ENCODE peak calls at places on chromosomes 3 and 15, in ten cellular contexts. Q is choroid plexus epithelial cell, A is fibroblast of lung, D is WERI-Rb-1, L is tibial artery, E is heart left ventricle, H is progenitor cell of endocrine pancreas, B is AG04450, C is GM20000, W is glutamatergic neuron. R is an unnamed sample.

GRCh38 chr3:109702252-109702651 is 364.9 kb upstream of the DPPA4 start:
- DNase-seq in Q (peak), A (peak), D (no peak), L (no peak), E (no peak), H (no peak), B (no peak), C (peak), W (no peak), R (no peak)

GRCh38 chr3:60095511-60095910 is 1045.7 kb upstream of the CFAP20DC start:
- DNase-seq in Q (no peak), A (no peak), D (no peak), L (no peak), E (no peak), H (no peak), B (no peak), C (no peak), W (no peak), R (no peak)

GRCh38 chr3:127597020-127597771 is 1.0 kb upstream of the MCM2 start:
- DNase-seq in Q (no peak), A (no peak), D (peak), L (no peak), E (no peak), H (no peak), B (no peak), C (no peak), W (no peak), R (no peak)

GRCh38 chr3:178083906-178084823 is 452.1 kb upstream of the KCNMB2 start:
- DNase-seq in Q (peak), A (peak), D (no peak), L (no peak), E (no peak), H (no peak), B (no peak), C (no peak), W (no peak), R (no peak)

GRCh38 chr15:41917767-41918430 is 24.0 kb upstream of the SPTBN5 start:
- DNase-seq in Q (peak), A (peak), D (no peak), L (no peak), E (peak), H (no peak), B (no peak), C (no peak), W (no peak), R (no peak)

GRCh38 chr3:128320551-128321340 is 145.9 kb downstream of the DNAJB8 start:
- DNase-seq in Q (no peak), A (no peak), D (no peak), L (no peak), E (no peak), H (peak), B (no peak), C (no peak), W (no peak), R (no peak)

GRCh38 chr15:93028632-93029612 is 60.1 kb downstream of the RGMA start:
- DNase-seq in Q (peak), A (peak), D (no peak), L (peak), E (peak), H (no peak), B (peak), C (no peak), W (no peak), R (peak)

GRCh38 chr3:158847885-158848284 is 46.0 kb downstream of the MFSD1 start:
- DNase-seq in Q (no peak), A (no peak), D (no peak), L (no peak), E (no peak), H (no peak), B (no peak), C (no peak), W (no peak), R (no peak)

GRCh38 chr3:73502609-73503560 is 121.9 kb downstream of the PDZRN3 start:
- DNase-seq in Q (peak), A (peak), D (peak), L (no peak), E (peak), H (peak), B (peak), C (peak), W (peak), R (peak)

GRCh38 chr3:31472479-31473390 is 60.0 kb upstream of the STT3B start:
- DNase-seq in Q (peak), A (peak), D (no peak), L (no peak), E (no peak), H (no peak), B (no peak), C (no peak), W (no peak), R (no peak)

GRCh38 chr3:89042251-89042650 is 65.2 kb upstream of the EPHA3 start:
- DNase-seq in Q (peak), A (no peak), D (no peak), L (no peak), E (no peak), H (no peak), B (no peak), C (no peak), W (no peak), R (no peak)

GRCh38 chr3:179872842-179873241 is 163.9 kb downstream of the PEX5L start:
- DNase-seq in Q (no peak), A (no peak), D (no peak), L (no peak), E (no peak), H (no peak), B (no peak), C (no peak), W (no peak), R (no peak)

GRCh38 chr15:74783072-74783807 is 1.4 kb downstream of the CSK start:
- DNase-seq in Q (peak), A (peak), D (no peak), L (no peak), E (no peak), H (no peak), B (no peak), C (no peak), W (no peak), R (no peak)

GRCh38 chr15:101651753-101652097 is 456 bp downstream of the TM2D3 start:
- DNase-seq in Q (no peak), A (no peak), D (peak), L (peak), E (no peak), H (no peak), B (no peak), C (no peak), W (no peak), R (no peak)

GRCh38 chr3:140843656-140844055 is 98.0 kb upstream of the SLC25A36 start:
- DNase-seq in Q (no peak), A (no peak), D (no peak), L (no peak), E (no peak), H (no peak), B (no peak), C (peak), W (peak), R (no peak)

GRCh38 chr3:174620138-174620537 is 239.0 kb upstream of the NAALADL2 start:
- DNase-seq in Q (peak), A (peak), D (no peak), L (no peak), E (no peak), H (no peak), B (no peak), C (no peak), W (no peak), R (no peak)

GRCh38 chr3:130515755-130516154 is 1.2 kb upstream of the COL6A6 start:
- DNase-seq in Q (no peak), A (no peak), D (no peak), L (no peak), E (no peak), H (no peak), B (no peak), C (no peak), W (no peak), R (no peak)

GRCh38 chr3:143118630-143119008 is 952 bp upstream of the CHST2 start:
- DNase-seq in Q (no peak), A (no peak), D (no peak), L (no peak), E (no peak), H (no peak), B (no peak), C (no peak), W (no peak), R (no peak)

GRCh38 chr15:34331809-34332208 is 5.8 kb downstream of the SLC12A6 start:
- DNase-seq in Q (peak), A (no peak), D (no peak), L (no peak), E (no peak), H (no peak), B (no peak), C (no peak), W (no peak), R (no peak)

GRCh38 chr3:62911531-62911930 is 36.3 kb upstream of the CADPS start:
- DNase-seq in Q (no peak), A (no peak), D (no peak), L (no peak), E (no peak), H (no peak), B (no peak), C (no peak), W (no peak), R (no peak)

GRCh38 chr3:11116336-11117059 is 37.8 kb upstream of the HRH1 start:
- DNase-seq in Q (no peak), A (no peak), D (no peak), L (no peak), E (no peak), H (no peak), B (no peak), C (no peak), W (no peak), R (no peak)

GRCh38 chr3:101892648-101893047 is 43.3 kb downstream of the NFKBIZ start:
- DNase-seq in Q (no peak), A (no peak), D (no peak), L (no peak), E (no peak), H (no peak), B (no peak), C (no peak), W (no peak), R (no peak)

GRCh38 chr3:64098686-64099085 is 75.4 kb upstream of the PSMD6 start:
- DNase-seq in Q (no peak), A (no peak), D (no peak), L (no peak), E (no peak), H (no peak), B (no peak), C (no peak), W (no peak), R (no peak)

GRCh38 chr3:189488241-189488767 is 142.9 kb upstream of the TP63 start:
- DNase-seq in Q (peak), A (peak), D (no peak), L (no peak), E (no peak), H (no peak), B (no peak), C (no peak), W (no peak), R (no peak)

GRCh38 chr3:54817628-54818027 is 110.2 kb downstream of the LRTM1 start:
- DNase-seq in Q (peak), A (no peak), D (no peak), L (no peak), E (no peak), H (no peak), B (peak), C (no peak), W (no peak), R (no peak)

GRCh38 chr3:176512037-176512436 is 685.2 kb downstream of the TBL1XR1 start:
- DNase-seq in Q (no peak), A (no peak), D (no peak), L (no peak), E (no peak), H (no peak), B (no peak), C (no peak), W (no peak), R (no peak)

GRCh38 chr3:125203731-125204130 is 8.8 kb downstream of the SLC12A8 start:
- DNase-seq in Q (no peak), A (no peak), D (no peak), L (no peak), E (no peak), H (no peak), B (no peak), C (no peak), W (no peak), R (no peak)

GRCh38 chr3:125207507-125207906 is 5.0 kb downstream of the SLC12A8 start:
- DNase-seq in Q (no peak), A (no peak), D (peak), L (no peak), E (no peak), H (no peak), B (no peak), C (no peak), W (no peak), R (no peak)

GRCh38 chr3:125200731-125201139 is 11.8 kb downstream of the SLC12A8 start:
- DNase-seq in Q (no peak), A (no peak), D (no peak), L (no peak), E (no peak), H (no peak), B (no peak), C (peak), W (no peak), R (peak)

GRCh38 chr3:125206934-125207333 is 5.6 kb downstream of the SLC12A8 start:
- DNase-seq in Q (no peak), A (no peak), D (no peak), L (no peak), E (no peak), H (no peak), B (no peak), C (no peak), W (no peak), R (no peak)

GRCh38 chr3:125202197-125202596 is 10.4 kb downstream of the SLC12A8 start:
- DNase-seq in Q (peak), A (peak), D (no peak), L (no peak), E (no peak), H (no peak), B (no peak), C (peak), W (no peak), R (peak)
- TF ChIP-seq CTCF in Q (peak), A (peak), D (peak), L (no peak), E (no peak), H (no peak), B (peak), C (no peak), W (no peak), R (peak)

DNA sequence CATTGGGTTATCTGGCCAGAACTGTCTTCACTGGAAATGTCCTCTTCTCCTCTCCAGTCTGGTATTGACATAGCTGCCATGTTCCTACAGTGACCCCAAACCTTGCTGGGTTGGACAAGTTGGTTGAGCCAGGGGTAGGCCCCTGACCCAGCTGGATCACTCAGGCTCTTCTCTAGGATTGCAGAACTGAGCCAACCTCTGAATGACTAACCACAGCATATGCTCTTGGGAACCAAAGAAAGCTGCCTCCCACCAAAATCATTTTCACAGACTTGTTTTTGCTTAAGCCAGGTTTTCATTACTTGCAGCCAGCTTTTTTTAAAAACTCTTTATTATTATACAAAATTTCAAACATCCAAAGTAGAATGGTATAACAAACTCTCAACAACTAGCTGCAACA is 41.4 kb downstream of the FSIP1 start:
- DNase-seq in Q (peak), A (peak), D (no peak), L (no peak), E (no peak), H (no peak), B (no peak), C (no peak), W (no peak), R (no peak)
- TF ChIP-seq CTCF in Q (no peak), A (no peak), D (no peak), L (no peak), E (no peak), H (no peak), B (no peak), C (no peak), W (no peak), R (no peak)

GRCh38 chr15:78290222-78290621 is 9.2 kb downstream of the SKIC8 start:
- DNase-seq in Q (no peak), A (no peak), D (no peak), L (no peak), E (no peak), H (no peak), B (no peak), C (no peak), W (no peak), R (no peak)

GRCh38 chr15:78282324-78282723 is 17.1 kb downstream of the SKIC8 start:
- DNase-seq in Q (no peak), A (no peak), D (no peak), L (no peak), E (no peak), H (no peak), B (no peak), C (no peak), W (no peak), R (no peak)

GRCh38 chr15:78280289-78281072 is 16.1 kb downstream of the DNAJA4 start:
- DNase-seq in Q (no peak), A (no peak), D (no peak), L (no peak), E (no peak), H (no peak), B (no peak), C (no peak), W (no peak), R (no peak)

DNA sequence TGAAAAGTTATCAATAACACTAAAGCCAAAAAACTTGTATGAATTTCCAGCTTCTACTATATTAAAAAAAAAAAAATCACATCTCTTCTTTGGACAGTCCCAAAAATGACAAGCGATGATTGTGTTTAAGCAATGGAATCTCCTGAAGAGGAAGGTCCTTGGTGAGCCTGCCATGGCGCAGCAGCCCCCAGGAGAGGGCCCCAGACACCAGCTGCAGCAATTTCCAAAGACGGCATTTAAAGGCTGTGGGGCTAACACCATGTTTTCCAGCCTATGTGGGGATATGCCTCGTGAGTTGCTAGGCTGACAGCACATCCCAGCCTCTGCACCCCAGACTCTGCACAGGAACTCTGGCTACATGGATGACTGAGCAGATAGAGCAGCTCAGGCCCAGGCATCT is 14.7 kb downstream of the SKIC8 start:
- DNase-seq in Q (no peak), A (no peak), D (peak), L (no peak), E (no peak), H (no peak), B (no peak), C (no peak), W (no peak), R (no peak)
- TF ChIP-seq CTCF in Q (peak), A (peak), D (peak), L (no peak), E (no peak), H (peak), B (no peak), C (no peak), W (no peak), R (peak)

DNA sequence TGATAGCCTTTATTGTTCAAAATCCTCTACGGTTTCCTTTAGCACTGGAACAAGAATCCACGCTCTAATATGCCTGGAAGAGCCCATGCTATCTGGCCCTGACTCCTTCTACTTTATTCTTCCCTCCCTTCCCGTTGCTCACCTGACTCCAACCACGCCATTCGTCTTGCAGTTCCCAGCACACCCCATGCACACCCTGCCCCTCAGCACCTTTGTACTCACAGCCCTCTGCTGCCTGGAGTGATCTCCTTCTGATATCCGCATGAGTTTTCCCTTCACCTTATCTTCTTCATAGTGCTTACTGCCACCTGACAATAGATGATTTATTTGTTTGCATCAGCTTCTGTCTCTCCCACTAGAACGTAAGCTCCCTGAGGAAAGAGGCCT is 16.6 kb upstream of the BCL2A1 start:
- DNase-seq in Q (no peak), A (no peak), D (no peak), L (no peak), E (no peak), H (no peak), B (no peak), C (no peak), W (no peak), R (no peak)
- TF ChIP-seq CTCF in Q (no peak), A (no peak), D (no peak), L (no peak), E (no peak), H (no peak), B (no peak), C (no peak), W (no peak), R (no peak)

DNA sequence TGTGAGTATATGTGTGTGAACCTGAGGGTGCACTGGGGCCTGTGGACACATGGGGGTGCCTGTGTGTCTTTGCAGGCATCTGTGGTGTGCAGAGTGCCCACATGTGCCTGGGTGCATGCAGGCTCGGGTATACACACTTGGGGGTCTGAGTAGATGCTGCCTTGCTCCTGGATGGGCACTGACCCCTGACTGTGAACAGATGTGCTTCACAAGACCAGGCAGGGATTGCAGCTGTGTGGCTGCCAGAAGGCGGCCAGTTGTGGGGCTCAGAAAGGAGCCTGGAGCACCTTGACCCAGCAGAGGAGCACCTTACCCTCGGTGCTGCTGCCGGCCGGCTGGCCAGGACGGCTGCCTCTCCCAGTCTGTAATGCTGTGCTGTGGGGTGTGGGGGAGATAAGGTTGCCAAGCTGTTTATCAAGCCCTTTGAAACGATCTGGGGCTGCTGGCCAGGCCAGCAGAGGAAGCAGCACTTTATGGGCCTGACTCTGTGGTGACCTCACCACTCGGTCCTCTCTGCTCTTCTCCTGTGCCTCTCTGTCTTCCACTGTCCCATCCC is 55.5 kb upstream of the MRPS22 start:
- DNase-seq in Q (no peak), A (no peak), D (no peak), L (no peak), E (peak), H (peak), B (no peak), C (no peak), W (no peak), R (no peak)
- TF ChIP-seq CTCF in Q (peak), A (peak), D (peak), L (no peak), E (no peak), H (no peak), B (peak), C (no peak), W (no peak), R (no peak)

DNA sequence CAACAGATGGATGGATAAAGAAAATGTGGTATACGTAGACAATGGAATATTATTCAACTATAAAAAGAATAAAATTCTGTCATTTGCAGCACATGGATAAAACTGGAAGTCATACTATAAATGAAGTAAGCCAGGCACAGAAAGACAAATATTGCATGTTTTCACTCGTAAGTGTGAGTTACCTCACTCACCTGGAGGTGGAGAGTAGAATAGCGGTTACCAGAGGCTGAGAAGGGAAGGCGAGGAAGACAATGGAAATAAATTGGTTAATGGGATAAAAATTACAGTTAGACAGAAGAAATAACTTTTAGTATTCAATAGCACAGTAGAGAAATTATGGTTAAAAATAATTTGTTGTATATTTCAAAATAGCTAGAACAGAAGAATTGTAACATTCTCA is 141.6 kb downstream of the EFHB start:
- DNase-seq in Q (no peak), A (no peak), D (no peak), L (no peak), E (no peak), H (no peak), B (no peak), C (no peak), W (no peak), R (no peak)
- TF ChIP-seq CTCF in Q (no peak), A (no peak), D (no peak), L (no peak), E (no peak), H (peak), B (no peak), C (no peak), W (no peak), R (no peak)

GRCh38 chr3:77320514-77320913 is 280.6 kb downstream of the ROBO2 start:
- DNase-seq in Q (peak), A (peak), D (no peak), L (no peak), E (no peak), H (no peak), B (peak), C (peak), W (no peak), R (no peak)

GRCh38 chr3:77321646-77322045 is 281.7 kb downstream of the ROBO2 start:
- DNase-seq in Q (no peak), A (no peak), D (no peak), L (no peak), E (no peak), H (no peak), B (no peak), C (no peak), W (no peak), R (no peak)

GRCh38 chr3:77324115-77324514 is 284.2 kb downstream of the ROBO2 start:
- DNase-seq in Q (no peak), A (no peak), D (no peak), L (no peak), E (no peak), H (no peak), B (no peak), C (no peak), W (no peak), R (no peak)

GRCh38 chr3:77323616-77324015 is 283.7 kb downstream of the ROBO2 start:
- DNase-seq in Q (no peak), A (no peak), D (no peak), L (no peak), E (no peak), H (no peak), B (no peak), C (no peak), W (no peak), R (no peak)

GRCh38 chr3:77319711-77320110 is 279.8 kb downstream of the ROBO2 start:
- DNase-seq in Q (peak), A (peak), D (no peak), L (no peak), E (no peak), H (no peak), B (no peak), C (no peak), W (no peak), R (no peak)
- TF ChIP-seq CTCF in Q (peak), A (peak), D (peak), L (no peak), E (no peak), H (peak), B (peak), C (no peak), W (no peak), R (no peak)

R was measured in GM10248.